ENCODE peak calls at places on chromosome 17, in five cellular contexts. U is CD4-positive, alpha-beta T cell; M is colonic mucosa; Q is MM.1S; O is AG04450. E is an unnamed sample.
A peak's percentile ranks its signal among the peaks of the same experiment; 100 is the strongest.

GRCh38 chr17:78923660-78924453 is 1.3 kb downstream of the TIMP2 start:
- DNase-seq in Q (peak; percentile 97), M (peak; percentile 94), O (no peak), U (peak; percentile 22), E (no peak)

GRCh38 chr17:7549401-7550055 is 670 bp downstream of the TNFSF12 start:
- DNase-seq in O (no peak), M (peak; percentile 57), U (peak; percentile 26), Q (no peak), E (no peak)

GRCh38 chr17:68909066-68909465 is 46.1 kb downstream of the ABCA8 start:
- DNase-seq in Q (no peak), U (no peak), O (peak; percentile 72), M (no peak), E (no peak)

GRCh38 chr17:58337126-58337599 is 8.6 kb upstream of the TSPOAP1 start:
- DNase-seq in M (no peak), O (no peak), U (no peak), Q (peak; percentile 50), E (no peak)

GRCh38 chr17:57861000-57861736 is 11.3 kb upstream of the MRPS23 start:
- DNase-seq in M (peak; percentile 86), Q (peak; percentile 55), O (no peak), U (peak; percentile 19), E (peak; percentile 36)

GRCh38 chr17:52696362-52696761 is 537.8 kb upstream of the CA10 start:
- DNase-seq in O (no peak), U (no peak), M (no peak), Q (no peak), E (no peak)

GRCh38 chr17:5364696-5365095 is 54.8 kb downstream of the NUP88 start:
- DNase-seq in Q (no peak), M (no peak), O (no peak), U (no peak), E (no peak)

GRCh38 chr17:9537177-9537776 is 38.3 kb downstream of the STX8 start:
- DNase-seq in O (no peak), Q (no peak), M (no peak), U (no peak), E (no peak)

GRCh38 chr17:77501751-77502625 is 361.2 kb downstream of the SEC14L1 start:
- DNase-seq in Q (no peak), U (no peak), M (no peak), O (no peak), E (no peak)

GRCh38 chr17:44981221-44981968 is 13.3 kb upstream of the C1QL1 start:
- DNase-seq in Q (no peak), O (peak; percentile 75), U (no peak), M (no peak), E (no peak)

GRCh38 chr17:48528153-48528912 is 2.5 kb downstream of the HOXB1 start:
- DNase-seq in M (no peak), O (no peak), U (no peak), Q (no peak), E (no peak)

GRCh38 chr17:80105762-80106161 is 4.4 kb downstream of the GAA start:
- DNase-seq in U (no peak), Q (no peak), O (no peak), M (no peak), E (no peak)

GRCh38 chr17:76962858-76963257 is 94.7 kb downstream of the MGAT5B start:
- DNase-seq in M (no peak), Q (no peak), U (no peak), O (no peak), E (no peak)

GRCh38 chr17:64378890-64379354 is 11.7 kb downstream of the PECAM1 start:
- DNase-seq in Q (peak; percentile 97), U (no peak), O (no peak), M (no peak), E (no peak)

GRCh38 chr17:75854881-75855309 is 240 bp downstream of the WBP2 start:
- DNase-seq in U (no peak), M (no peak), O (no peak), Q (no peak), E (no peak)

GRCh38 chr17:77675816-77676799 is 282.4 kb upstream of the TNRC6C start:
- DNase-seq in M (no peak), O (no peak), Q (no peak), U (no peak), E (no peak)

GRCh38 chr17:31915456-31916100 is 14.1 kb upstream of the UTP6 start:
- DNase-seq in U (no peak), M (no peak), Q (no peak), O (no peak), E (no peak)

GRCh38 chr17:8492121-8492520 is 56.4 kb downstream of the NDEL1 start:
- DNase-seq in U (no peak), M (no peak), Q (no peak), O (no peak), E (no peak)

GRCh38 chr17:77423589-77424451 is 283.1 kb downstream of the SEC14L1 start:
- DNase-seq in U (no peak), Q (no peak), M (peak; percentile 57), O (peak; percentile 93), E (peak; percentile 86)

GRCh38 chr17:35407531-35407930 is 24.8 kb downstream of the SLFN12 start:
- DNase-seq in M (no peak), O (no peak), Q (no peak), U (no peak), E (no peak)

GRCh38 chr17:79836952-79837887 is 2.0 kb downstream of the CBX4 start:
- DNase-seq in M (peak; percentile 92), U (no peak), Q (peak; percentile 59), O (no peak), E (no peak)

GRCh38 chr17:58360664-58361063 is 8.7 kb upstream of the SUPT4H1 start:
- DNase-seq in U (no peak), O (no peak), M (no peak), Q (no peak), E (no peak)

GRCh38 chr17:9110501-9110900 is 89.2 kb downstream of the NTN1 start:
- DNase-seq in O (no peak), U (no peak), Q (no peak), M (no peak), E (no peak)

GRCh38 chr17:13001991-13002615 is 15.7 kb downstream of the ELAC2 start:
- DNase-seq in U (no peak), O (no peak), M (no peak), Q (no peak), E (no peak)

GRCh38 chr17:16322636-16323035 is 30.6 kb downstream of the CENPV start:
- DNase-seq in Q (no peak), O (peak; percentile 88), M (no peak), U (no peak), E (no peak)

GRCh38 chr17:12765544-12765943 is 23.8 kb upstream of the ARHGAP44 start:
- DNase-seq in O (peak; percentile 78), M (no peak), Q (no peak), U (no peak), E (peak; percentile 64)

DNA sequence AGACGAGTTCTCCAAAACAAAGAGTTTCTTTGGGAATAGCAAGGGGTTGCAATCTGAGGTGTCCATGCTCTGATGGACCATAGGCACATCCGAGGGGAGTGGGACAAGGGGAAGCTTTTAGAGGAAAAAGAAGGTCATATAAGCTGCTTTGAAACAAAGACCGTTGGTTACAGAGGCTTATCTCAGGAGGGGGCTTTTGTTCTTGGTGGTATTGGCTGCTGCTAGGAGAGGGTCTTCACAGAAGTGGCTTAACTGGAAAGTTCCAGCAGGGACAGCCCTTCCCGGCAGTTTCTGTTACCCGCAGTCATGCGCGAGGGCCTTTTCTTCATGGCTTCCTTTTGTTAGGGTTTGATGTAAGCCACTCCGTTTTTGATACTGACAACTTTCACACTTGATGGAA is 76.0 kb downstream of the RAP1GAP2 start:
- DNase-seq in U (no peak), Q (no peak), M (no peak), O (no peak), E (no peak)
- TF ChIP-seq CTCF in U (no peak), Q (no peak), M (no peak), O (no peak), E (no peak)

GRCh38 chr17:49739662-49740271 is 24.2 kb downstream of the FAM117A start:
- DNase-seq in O (no peak), Q (peak; percentile 90), U (peak; percentile 98), M (peak; percentile 52), E (peak; percentile 26)
- H3K27ac ChIP-seq in O (no peak overlapping the region), Q (peak overlapping the region; percentile 89), U (peak overlapping the region; percentile 94), M (peak overlapping the region; percentile 72), E (peak overlapping the region; percentile 93)

DNA sequence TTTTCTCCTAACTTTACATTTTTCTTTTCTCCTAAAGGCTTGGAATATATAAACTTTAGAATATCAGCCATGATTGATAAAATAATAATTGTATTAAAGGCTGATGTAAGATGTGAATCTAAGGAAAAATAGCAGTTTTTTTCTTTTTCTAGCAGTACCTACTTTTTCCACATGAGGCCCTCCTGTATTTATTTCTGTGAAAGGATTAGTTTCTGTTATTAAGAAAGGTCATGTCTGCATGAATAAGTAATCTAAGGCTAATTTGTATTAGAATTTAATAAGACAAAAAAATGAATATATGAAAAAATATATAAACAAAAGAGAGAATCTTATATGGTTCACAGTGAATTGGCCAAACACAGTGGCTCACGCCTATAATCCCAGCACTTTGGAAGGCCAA is 85.3 kb downstream of the STXBP4 start:
- DNase-seq in U (no peak), M (no peak), Q (no peak), O (no peak), E (no peak)
- TF ChIP-seq CTCF in U (no peak), M (peak; percentile 8), Q (peak; percentile 27), O (peak; percentile 46), E (peak; percentile 17)

GRCh38 chr17:60525347-60525623 is 757 bp downstream of the APPBP2 start:
- DNase-seq in O (no peak), M (peak; percentile 44), U (no peak), Q (no peak), E (no peak)

GRCh38 chr17:60524463-60525346 is 1.3 kb downstream of the APPBP2 start:
- DNase-seq in U (no peak), O (no peak), Q (no peak), M (no peak), E (no peak)

GRCh38 chr17:60527701-60528100 is 1.7 kb upstream of the APPBP2 start:
- DNase-seq in O (no peak), U (no peak), M (no peak), Q (no peak), E (no peak)

GRCh38 chr17:60525624-60526514 is at the start of gene APPBP2:
- DNase-seq in O (peak; percentile 60), U (peak; percentile 55), M (peak; percentile 91), Q (peak; percentile 74), E (peak; percentile 23)

DNA sequence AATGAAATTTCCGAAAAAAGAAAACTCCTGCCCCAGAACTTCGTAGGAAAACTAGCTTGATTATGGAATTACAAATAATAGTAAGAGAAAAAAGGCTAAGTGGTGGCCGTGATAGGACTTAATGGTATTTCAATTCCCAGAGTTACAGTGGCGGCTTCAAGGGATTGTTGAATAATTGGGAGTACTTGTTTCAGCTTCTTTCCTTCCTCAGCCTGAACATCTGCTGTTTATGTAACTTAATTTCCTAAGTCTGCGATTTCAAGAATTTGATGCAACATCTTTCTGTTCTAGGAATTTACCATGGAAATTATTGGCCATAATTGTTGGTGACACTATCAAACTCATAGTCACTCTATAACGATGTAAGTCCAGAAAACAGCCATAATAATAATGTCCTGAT is 684 bp upstream of the APPBP2 start:
- DNase-seq in Q (no peak), U (no peak), O (no peak), M (no peak), E (no peak)
- H3K27ac ChIP-seq in Q (no peak overlapping the region), U (peak overlapping the region; percentile 98), O (peak overlapping the region; percentile 96), M (peak overlapping the region; percentile 96), E (peak overlapping the region; percentile 99)

E was measured in thoracic aorta.